ENCODE peak calls at places on chromosomes 2 and 18, in five cellular contexts. One of them, this sample, is unnamed.

GRCh38 chr2:150465703-150466569 is 21.5 kb downstream of the RND3 start:
- DNase-seq in cardiac fibroblast: no peak
- DNase-seq in GM12878: no peak
- DNase-seq in HFFc6: peak
- DNase-seq in astrocyte of the spinal cord: peak
- DNase-seq in this sample: peak

GRCh38 chr2:194079989-194080388 is 1577.0 kb upstream of the SLC39A10 start:
- DNase-seq in astrocyte of the spinal cord: no peak
- DNase-seq in GM12878: no peak
- DNase-seq in cardiac fibroblast: no peak
- DNase-seq in HFFc6: no peak
- DNase-seq in this sample: no peak

GRCh38 chr2:141610564-141610963 is 520.3 kb downstream of the LRP1B start:
- DNase-seq in cardiac fibroblast: no peak
- DNase-seq in HFFc6: no peak
- DNase-seq in GM12878: no peak
- DNase-seq in astrocyte of the spinal cord: no peak
- DNase-seq in this sample: no peak

GRCh38 chr2:48365476-48365875 is 164.5 kb upstream of the STON1 start:
- DNase-seq in HFFc6: no peak
- DNase-seq in GM12878: no peak
- DNase-seq in cardiac fibroblast: no peak
- DNase-seq in astrocyte of the spinal cord: no peak
- DNase-seq in this sample: no peak

GRCh38 chr2:126785236-126785635 is 113.5 kb upstream of the TEX51 start:
- DNase-seq in cardiac fibroblast: no peak
- DNase-seq in astrocyte of the spinal cord: no peak
- DNase-seq in HFFc6: no peak
- DNase-seq in GM12878: no peak
- DNase-seq in this sample: no peak

GRCh38 chr2:134191835-134192234 is 62.0 kb upstream of the MGAT5 start:
- DNase-seq in GM12878: no peak
- DNase-seq in HFFc6: no peak
- DNase-seq in astrocyte of the spinal cord: no peak
- DNase-seq in cardiac fibroblast: no peak
- DNase-seq in this sample: no peak

GRCh38 chr2:121076885-121077549 is 208.0 kb downstream of the TFCP2L1 start:
- DNase-seq in astrocyte of the spinal cord: peak
- DNase-seq in cardiac fibroblast: peak
- DNase-seq in GM12878: no peak
- DNase-seq in HFFc6: peak
- DNase-seq in this sample: peak

GRCh38 chr2:226074391-226074790 is 674.9 kb downstream of the NYAP2 start:
- DNase-seq in HFFc6: no peak
- DNase-seq in astrocyte of the spinal cord: no peak
- DNase-seq in cardiac fibroblast: no peak
- DNase-seq in GM12878: no peak
- DNase-seq in this sample: peak

GRCh38 chr2:150698016-150698661 is 210.7 kb upstream of the RND3 start:
- DNase-seq in cardiac fibroblast: peak
- DNase-seq in astrocyte of the spinal cord: peak
- DNase-seq in HFFc6: peak
- DNase-seq in GM12878: no peak
- DNase-seq in this sample: peak

GRCh38 chr2:96164459-96165184 is 19.4 kb upstream of the DUSP2 start:
- DNase-seq in astrocyte of the spinal cord: no peak
- DNase-seq in HFFc6: no peak
- DNase-seq in GM12878: peak
- DNase-seq in cardiac fibroblast: no peak
- DNase-seq in this sample: no peak

GRCh38 chr18:31973929-31974546 is 31.1 kb upstream of the TRAPPC8 start:
- DNase-seq in GM12878: no peak
- DNase-seq in HFFc6: no peak
- DNase-seq in astrocyte of the spinal cord: no peak
- DNase-seq in cardiac fibroblast: no peak
- DNase-seq in this sample: no peak

DNA sequence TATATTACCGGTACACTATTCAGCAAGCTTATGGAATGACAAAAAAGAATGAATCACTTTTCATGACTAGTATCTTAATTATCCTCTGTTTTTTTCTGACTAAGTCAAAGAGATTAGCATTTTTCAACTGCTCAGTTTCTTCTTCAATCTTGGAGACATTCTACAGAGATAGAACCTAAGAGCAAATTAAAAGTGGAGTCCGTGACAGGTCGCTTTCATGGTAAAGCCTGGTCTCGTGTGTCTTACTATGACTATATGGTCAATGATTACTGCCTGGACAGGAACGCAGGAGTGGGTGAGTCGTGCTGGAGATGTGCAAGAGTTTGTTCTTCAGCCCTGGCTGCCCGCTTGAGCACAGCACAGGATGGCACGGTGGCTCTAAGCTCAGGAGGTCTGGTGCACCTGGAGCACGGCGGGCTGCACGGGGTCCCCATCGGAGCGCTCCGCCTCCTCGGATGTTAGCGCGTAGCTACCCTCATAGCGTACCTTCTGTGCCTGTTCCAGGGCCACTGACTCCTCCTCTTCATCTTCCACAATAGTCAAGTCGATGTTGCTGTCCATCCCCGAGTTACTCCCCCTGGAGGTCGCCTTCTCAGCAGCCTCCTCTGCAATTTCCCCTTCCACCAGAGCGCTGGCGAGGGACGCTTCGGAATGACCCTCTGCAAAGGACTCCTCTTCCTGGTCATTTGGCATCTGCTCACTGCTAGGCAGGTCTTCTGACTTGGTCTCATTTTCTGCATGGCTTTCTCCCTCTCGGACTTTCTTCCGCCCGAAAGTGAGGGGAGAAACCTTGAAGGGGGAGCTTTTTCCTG is 11.1 kb downstream of the CAVIN2 start:
- DNase-seq in HFFc6: peak
- DNase-seq in GM12878: no peak
- DNase-seq in astrocyte of the spinal cord: peak
- DNase-seq in cardiac fibroblast: no peak
- DNase-seq in this sample: peak
- TF ChIP-seq CTCF in HFFc6: peak
- TF ChIP-seq CTCF in GM12878: no peak
- TF ChIP-seq CTCF in astrocyte of the spinal cord: no peak
- TF ChIP-seq CTCF in cardiac fibroblast: no peak
- TF ChIP-seq CTCF in this sample: no peak

GRCh38 chr2:38900726-38901125 is 11.1 kb downstream of the ARHGEF33 start:
- DNase-seq in cardiac fibroblast: no peak
- DNase-seq in astrocyte of the spinal cord: no peak
- DNase-seq in GM12878: no peak
- DNase-seq in HFFc6: no peak
- DNase-seq in this sample: no peak
- TF ChIP-seq CTCF in cardiac fibroblast: no peak
- TF ChIP-seq CTCF in astrocyte of the spinal cord: no peak
- TF ChIP-seq CTCF in GM12878: no peak
- TF ChIP-seq CTCF in HFFc6: no peak
- TF ChIP-seq CTCF in this sample: no peak

GRCh38 chr18:12057419-12058039 is 36.1 kb upstream of the ANKRD62 start:
- DNase-seq in GM12878: no peak
- DNase-seq in astrocyte of the spinal cord: no peak
- DNase-seq in cardiac fibroblast: no peak
- DNase-seq in HFFc6: no peak
- DNase-seq in this sample: no peak
- TF ChIP-seq CTCF in GM12878: no peak
- TF ChIP-seq CTCF in astrocyte of the spinal cord: peak
- TF ChIP-seq CTCF in cardiac fibroblast: no peak
- TF ChIP-seq CTCF in HFFc6: peak
- TF ChIP-seq CTCF in this sample: no peak

DNA sequence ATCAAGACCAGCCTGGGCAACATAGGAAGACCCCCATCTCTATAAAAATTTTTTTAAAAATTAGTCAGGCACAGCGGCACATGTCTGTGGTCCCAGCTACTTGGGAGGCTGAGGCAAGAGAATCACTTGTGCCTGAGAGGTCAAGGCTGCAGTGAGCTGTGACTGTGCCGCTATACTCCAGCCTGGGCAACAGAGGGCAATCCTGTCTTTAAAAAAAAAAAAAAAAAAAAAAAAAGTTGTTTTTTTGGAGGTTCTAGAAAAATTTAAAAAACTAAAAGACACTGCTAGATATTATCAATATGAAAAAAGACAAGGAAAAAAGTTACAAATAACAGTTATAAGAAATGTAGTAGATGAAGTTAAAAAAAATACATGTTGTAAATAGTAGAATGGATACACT is 56.1 kb upstream of the C2orf15 start:
- DNase-seq in HFFc6: no peak
- DNase-seq in GM12878: no peak
- DNase-seq in astrocyte of the spinal cord: no peak
- DNase-seq in cardiac fibroblast: peak
- DNase-seq in this sample: peak
- TF ChIP-seq CTCF in HFFc6: peak
- TF ChIP-seq CTCF in GM12878: peak
- TF ChIP-seq CTCF in astrocyte of the spinal cord: peak
- TF ChIP-seq CTCF in cardiac fibroblast: peak
- TF ChIP-seq CTCF in this sample: peak

DNA sequence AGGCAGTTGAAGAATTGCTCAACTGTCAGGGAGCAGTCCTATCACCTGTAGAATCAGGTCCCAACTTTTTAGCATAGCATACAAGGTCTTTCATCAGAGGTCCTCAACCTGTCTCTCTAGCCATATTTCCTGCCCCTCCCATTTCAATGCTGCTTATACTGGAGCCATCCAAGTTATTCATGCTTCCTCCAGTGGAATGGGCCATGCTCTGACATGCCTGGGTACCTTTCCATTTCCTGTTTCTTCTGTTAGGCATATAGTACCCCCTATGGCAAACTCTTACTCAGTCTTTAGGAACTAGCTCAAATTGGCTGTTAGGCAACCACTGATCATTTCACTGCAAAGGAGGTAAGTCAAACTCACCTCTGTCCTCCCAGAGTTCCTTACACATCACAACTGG is 51.0 kb upstream of the ABCA12 start:
- DNase-seq in cardiac fibroblast: no peak
- DNase-seq in HFFc6: no peak
- DNase-seq in GM12878: no peak
- DNase-seq in astrocyte of the spinal cord: no peak
- DNase-seq in this sample: no peak
- TF ChIP-seq CTCF in cardiac fibroblast: no peak
- TF ChIP-seq CTCF in HFFc6: no peak
- TF ChIP-seq CTCF in GM12878: no peak
- TF ChIP-seq CTCF in astrocyte of the spinal cord: no peak
- TF ChIP-seq CTCF in this sample: no peak

GRCh38 chr2:171706152-171706803 is 19.0 kb downstream of the DYNC1I2 start:
- DNase-seq in cardiac fibroblast: peak
- DNase-seq in astrocyte of the spinal cord: peak
- DNase-seq in GM12878: no peak
- DNase-seq in HFFc6: peak
- DNase-seq in this sample: peak
- TF ChIP-seq CTCF in cardiac fibroblast: peak
- TF ChIP-seq CTCF in astrocyte of the spinal cord: peak
- TF ChIP-seq CTCF in GM12878: peak
- TF ChIP-seq CTCF in HFFc6: peak
- TF ChIP-seq CTCF in this sample: peak

GRCh38 chr2:72819501-72819900 is 6.3 kb downstream of the EXOC6B start:
- DNase-seq in GM12878: no peak
- DNase-seq in astrocyte of the spinal cord: no peak
- DNase-seq in cardiac fibroblast: no peak
- DNase-seq in HFFc6: no peak
- DNase-seq in this sample: no peak

GRCh38 chr2:72809095-72809494 is 16.7 kb downstream of the EXOC6B start:
- DNase-seq in GM12878: no peak
- DNase-seq in cardiac fibroblast: no peak
- DNase-seq in HFFc6: no peak
- DNase-seq in astrocyte of the spinal cord: no peak
- DNase-seq in this sample: no peak

GRCh38 chr2:72810165-72810564 is 15.7 kb downstream of the EXOC6B start:
- DNase-seq in HFFc6: no peak
- DNase-seq in astrocyte of the spinal cord: no peak
- DNase-seq in GM12878: no peak
- DNase-seq in cardiac fibroblast: no peak
- DNase-seq in this sample: no peak

GRCh38 chr2:72815655-72816268 is 10.1 kb downstream of the EXOC6B start:
- DNase-seq in HFFc6: no peak
- DNase-seq in astrocyte of the spinal cord: no peak
- DNase-seq in GM12878: no peak
- DNase-seq in cardiac fibroblast: peak
- DNase-seq in this sample: no peak

DNA sequence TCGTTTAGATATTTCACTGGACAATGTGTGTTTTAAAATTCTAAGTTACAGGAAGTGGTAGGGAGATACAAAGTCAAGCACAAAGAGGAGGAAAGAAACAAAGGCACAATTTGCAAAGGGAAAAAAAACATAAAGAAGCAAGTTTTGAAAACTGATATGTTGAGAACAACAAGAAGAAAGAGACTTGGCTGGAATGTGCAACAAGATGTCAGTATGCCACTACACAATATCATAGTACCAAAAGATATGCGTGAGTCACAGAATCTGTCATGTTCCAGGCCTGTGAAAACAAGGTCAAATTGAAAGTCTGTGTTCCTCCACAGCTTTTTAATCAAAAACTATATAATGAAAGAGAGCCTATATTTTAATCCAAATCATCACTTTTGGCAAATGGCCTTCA is 12.0 kb downstream of the EXOC6B start:
- DNase-seq in HFFc6: peak
- DNase-seq in GM12878: no peak
- DNase-seq in astrocyte of the spinal cord: peak
- DNase-seq in cardiac fibroblast: peak
- DNase-seq in this sample: peak
- TF ChIP-seq CTCF in HFFc6: no peak
- TF ChIP-seq CTCF in GM12878: no peak
- TF ChIP-seq CTCF in astrocyte of the spinal cord: no peak
- TF ChIP-seq CTCF in cardiac fibroblast: no peak
- TF ChIP-seq CTCF in this sample: no peak